ENCODE peak calls at places on chromosomes 1 and 21, in eight cellular contexts. One of them, this sample, is unnamed.

GRCh38 chr1:232146514-232146913 is 483.4 kb downstream of the SIPA1L2 start:
- DNase-seq in uterus: no peak
- DNase-seq in pancreas: no peak
- DNase-seq in activated CD8-positive, alpha-beta memory T cell treated with anti-CD3 and anti-CD28 coated beads, Interleukin-2, amount 50 U/mL, for 48 hours: no peak
- DNase-seq in AG04450: no peak
- DNase-seq in ureter: no peak
- DNase-seq in effector memory CD8-positive, alpha-beta T cell: no peak
- DNase-seq in fibroblast of lung: no peak
- DNase-seq in this sample: no peak

GRCh38 chr1:27689423-27690173 is 17.6 kb upstream of the IFI6 start:
- DNase-seq in effector memory CD8-positive, alpha-beta T cell: no peak
- DNase-seq in pancreas: no peak
- DNase-seq in ureter: no peak
- DNase-seq in AG04450: peak
- DNase-seq in uterus: no peak
- DNase-seq in activated CD8-positive, alpha-beta memory T cell treated with anti-CD3 and anti-CD28 coated beads, Interleukin-2, amount 50 U/mL, for 48 hours: no peak
- DNase-seq in fibroblast of lung: peak
- DNase-seq in this sample: peak

GRCh38 chr1:101438359-101438758 is 201.5 kb downstream of the S1PR1 start:
- DNase-seq in pancreas: no peak
- DNase-seq in fibroblast of lung: no peak
- DNase-seq in AG04450: no peak
- DNase-seq in uterus: no peak
- DNase-seq in effector memory CD8-positive, alpha-beta T cell: no peak
- DNase-seq in activated CD8-positive, alpha-beta memory T cell treated with anti-CD3 and anti-CD28 coated beads, Interleukin-2, amount 50 U/mL, for 48 hours: no peak
- DNase-seq in ureter: no peak
- DNase-seq in this sample: peak

GRCh38 chr1:8165595-8166360 is 139.7 kb upstream of the ERRFI1 start:
- DNase-seq in activated CD8-positive, alpha-beta memory T cell treated with anti-CD3 and anti-CD28 coated beads, Interleukin-2, amount 50 U/mL, for 48 hours: no peak
- DNase-seq in pancreas: no peak
- DNase-seq in effector memory CD8-positive, alpha-beta T cell: no peak
- DNase-seq in AG04450: no peak
- DNase-seq in fibroblast of lung: no peak
- DNase-seq in uterus: no peak
- DNase-seq in ureter: no peak
- DNase-seq in this sample: no peak

GRCh38 chr1:183622884-183623785 is 12.4 kb downstream of the ARPC5 start:
- DNase-seq in fibroblast of lung: peak
- DNase-seq in ureter: no peak
- DNase-seq in uterus: no peak
- DNase-seq in pancreas: no peak
- DNase-seq in AG04450: no peak
- DNase-seq in effector memory CD8-positive, alpha-beta T cell: peak
- DNase-seq in activated CD8-positive, alpha-beta memory T cell treated with anti-CD3 and anti-CD28 coated beads, Interleukin-2, amount 50 U/mL, for 48 hours: no peak
- DNase-seq in this sample: peak

GRCh38 chr1:235533476-235534168 is 29.4 kb upstream of the B3GALNT2 start:
- DNase-seq in uterus: no peak
- DNase-seq in ureter: no peak
- DNase-seq in activated CD8-positive, alpha-beta memory T cell treated with anti-CD3 and anti-CD28 coated beads, Interleukin-2, amount 50 U/mL, for 48 hours: no peak
- DNase-seq in AG04450: no peak
- DNase-seq in fibroblast of lung: peak
- DNase-seq in pancreas: no peak
- DNase-seq in effector memory CD8-positive, alpha-beta T cell: no peak
- DNase-seq in this sample: no peak

GRCh38 chr1:59903136-59903754 is 23.3 kb downstream of the CYP2J2 start:
- DNase-seq in fibroblast of lung: peak
- DNase-seq in activated CD8-positive, alpha-beta memory T cell treated with anti-CD3 and anti-CD28 coated beads, Interleukin-2, amount 50 U/mL, for 48 hours: no peak
- DNase-seq in ureter: no peak
- DNase-seq in effector memory CD8-positive, alpha-beta T cell: no peak
- DNase-seq in pancreas: no peak
- DNase-seq in uterus: no peak
- DNase-seq in AG04450: no peak
- DNase-seq in this sample: peak

GRCh38 chr1:114122891-114123621 is 30.6 kb downstream of the SYT6 start:
- DNase-seq in activated CD8-positive, alpha-beta memory T cell treated with anti-CD3 and anti-CD28 coated beads, Interleukin-2, amount 50 U/mL, for 48 hours: no peak
- DNase-seq in effector memory CD8-positive, alpha-beta T cell: no peak
- DNase-seq in pancreas: no peak
- DNase-seq in AG04450: no peak
- DNase-seq in ureter: no peak
- DNase-seq in fibroblast of lung: no peak
- DNase-seq in uterus: no peak
- DNase-seq in this sample: peak

GRCh38 chr1:175969236-175969635 is 225.8 kb upstream of the TNR start:
- DNase-seq in activated CD8-positive, alpha-beta memory T cell treated with anti-CD3 and anti-CD28 coated beads, Interleukin-2, amount 50 U/mL, for 48 hours: no peak
- DNase-seq in pancreas: no peak
- DNase-seq in uterus: no peak
- DNase-seq in ureter: no peak
- DNase-seq in AG04450: no peak
- DNase-seq in effector memory CD8-positive, alpha-beta T cell: no peak
- DNase-seq in fibroblast of lung: no peak
- DNase-seq in this sample: no peak

GRCh38 chr1:237249120-237249519 is 207.1 kb downstream of the RYR2 start:
- DNase-seq in pancreas: no peak
- DNase-seq in effector memory CD8-positive, alpha-beta T cell: no peak
- DNase-seq in activated CD8-positive, alpha-beta memory T cell treated with anti-CD3 and anti-CD28 coated beads, Interleukin-2, amount 50 U/mL, for 48 hours: no peak
- DNase-seq in ureter: no peak
- DNase-seq in fibroblast of lung: no peak
- DNase-seq in uterus: no peak
- DNase-seq in AG04450: no peak
- DNase-seq in this sample: no peak

GRCh38 chr1:115837762-115838421 is 3.0 kb downstream of the NHLH2 start:
- DNase-seq in pancreas: peak
- DNase-seq in effector memory CD8-positive, alpha-beta T cell: no peak
- DNase-seq in fibroblast of lung: no peak
- DNase-seq in uterus: no peak
- DNase-seq in activated CD8-positive, alpha-beta memory T cell treated with anti-CD3 and anti-CD28 coated beads, Interleukin-2, amount 50 U/mL, for 48 hours: no peak
- DNase-seq in AG04450: no peak
- DNase-seq in ureter: no peak
- DNase-seq in this sample: no peak

GRCh38 chr1:202966006-202966904 is 802 bp downstream of the CYB5R1 start:
- DNase-seq in AG04450: no peak
- DNase-seq in fibroblast of lung: no peak
- DNase-seq in ureter: no peak
- DNase-seq in pancreas: no peak
- DNase-seq in effector memory CD8-positive, alpha-beta T cell: no peak
- DNase-seq in activated CD8-positive, alpha-beta memory T cell treated with anti-CD3 and anti-CD28 coated beads, Interleukin-2, amount 50 U/mL, for 48 hours: no peak
- DNase-seq in uterus: no peak
- DNase-seq in this sample: no peak

GRCh38 chr1:239719642-239720258 is 333.4 kb downstream of the CHRM3 start:
- DNase-seq in uterus: no peak
- DNase-seq in pancreas: no peak
- DNase-seq in ureter: no peak
- DNase-seq in fibroblast of lung: no peak
- DNase-seq in AG04450: no peak
- DNase-seq in effector memory CD8-positive, alpha-beta T cell: peak
- DNase-seq in activated CD8-positive, alpha-beta memory T cell treated with anti-CD3 and anti-CD28 coated beads, Interleukin-2, amount 50 U/mL, for 48 hours: peak
- DNase-seq in this sample: no peak

GRCh38 chr1:107622975-107623374 is 342.0 kb downstream of the VAV3 start:
- DNase-seq in pancreas: no peak
- DNase-seq in AG04450: no peak
- DNase-seq in effector memory CD8-positive, alpha-beta T cell: no peak
- DNase-seq in ureter: no peak
- DNase-seq in fibroblast of lung: peak
- DNase-seq in uterus: no peak
- DNase-seq in activated CD8-positive, alpha-beta memory T cell treated with anti-CD3 and anti-CD28 coated beads, Interleukin-2, amount 50 U/mL, for 48 hours: no peak
- DNase-seq in this sample: peak

GRCh38 chr1:173824315-173825081 is at the start of the genes CENPL and DARS2:
- DNase-seq in activated CD8-positive, alpha-beta memory T cell treated with anti-CD3 and anti-CD28 coated beads, Interleukin-2, amount 50 U/mL, for 48 hours: peak
- DNase-seq in pancreas: peak
- DNase-seq in fibroblast of lung: peak
- DNase-seq in uterus: peak
- DNase-seq in ureter: peak
- DNase-seq in AG04450: peak
- DNase-seq in effector memory CD8-positive, alpha-beta T cell: peak
- DNase-seq in this sample: peak

GRCh38 chr21:44709426-44710293 is 1.7 kb downstream of the TSPEAR start:
- DNase-seq in AG04450: no peak
- DNase-seq in fibroblast of lung: no peak
- DNase-seq in activated CD8-positive, alpha-beta memory T cell treated with anti-CD3 and anti-CD28 coated beads, Interleukin-2, amount 50 U/mL, for 48 hours: peak
- DNase-seq in pancreas: no peak
- DNase-seq in effector memory CD8-positive, alpha-beta T cell: no peak
- DNase-seq in uterus: peak
- DNase-seq in ureter: peak
- DNase-seq in this sample: no peak

GRCh38 chr1:39958801-39959200 is 3.9 kb downstream of the MFSD2A start:
- DNase-seq in fibroblast of lung: no peak
- DNase-seq in pancreas: no peak
- DNase-seq in ureter: no peak
- DNase-seq in uterus: no peak
- DNase-seq in activated CD8-positive, alpha-beta memory T cell treated with anti-CD3 and anti-CD28 coated beads, Interleukin-2, amount 50 U/mL, for 48 hours: no peak
- DNase-seq in AG04450: no peak
- DNase-seq in effector memory CD8-positive, alpha-beta T cell: no peak
- DNase-seq in this sample: no peak

GRCh38 chr1:145719230-145720079 is at the start of gene CD160:
- DNase-seq in fibroblast of lung: no peak
- DNase-seq in uterus: no peak
- DNase-seq in ureter: no peak
- DNase-seq in effector memory CD8-positive, alpha-beta T cell: peak
- DNase-seq in pancreas: no peak
- DNase-seq in AG04450: no peak
- DNase-seq in activated CD8-positive, alpha-beta memory T cell treated with anti-CD3 and anti-CD28 coated beads, Interleukin-2, amount 50 U/mL, for 48 hours: no peak
- DNase-seq in this sample: no peak

GRCh38 chr1:65177457-65177856 is 29.5 kb downstream of the AK4 start:
- DNase-seq in ureter: no peak
- DNase-seq in pancreas: no peak
- DNase-seq in fibroblast of lung: peak
- DNase-seq in activated CD8-positive, alpha-beta memory T cell treated with anti-CD3 and anti-CD28 coated beads, Interleukin-2, amount 50 U/mL, for 48 hours: no peak
- DNase-seq in effector memory CD8-positive, alpha-beta T cell: no peak
- DNase-seq in uterus: no peak
- DNase-seq in AG04450: no peak
- DNase-seq in this sample: peak

GRCh38 chr1:230565141-230565540 is 77.1 kb upstream of the COG2 start:
- DNase-seq in uterus: no peak
- DNase-seq in pancreas: no peak
- DNase-seq in ureter: no peak
- DNase-seq in fibroblast of lung: no peak
- DNase-seq in AG04450: no peak
- DNase-seq in effector memory CD8-positive, alpha-beta T cell: no peak
- DNase-seq in activated CD8-positive, alpha-beta memory T cell treated with anti-CD3 and anti-CD28 coated beads, Interleukin-2, amount 50 U/mL, for 48 hours: no peak
- DNase-seq in this sample: no peak

GRCh38 chr1:16237343-16237830 is 404 bp upstream of the CPLANE2 start:
- DNase-seq in activated CD8-positive, alpha-beta memory T cell treated with anti-CD3 and anti-CD28 coated beads, Interleukin-2, amount 50 U/mL, for 48 hours: no peak
- DNase-seq in ureter: no peak
- DNase-seq in uterus: no peak
- DNase-seq in pancreas: no peak
- DNase-seq in fibroblast of lung: peak
- DNase-seq in effector memory CD8-positive, alpha-beta T cell: no peak
- DNase-seq in AG04450: no peak
- DNase-seq in this sample: peak

GRCh38 chr1:8889925-8890785 is 11.7 kb upstream of the ENO1 start:
- DNase-seq in activated CD8-positive, alpha-beta memory T cell treated with anti-CD3 and anti-CD28 coated beads, Interleukin-2, amount 50 U/mL, for 48 hours: no peak
- DNase-seq in uterus: peak
- DNase-seq in ureter: peak
- DNase-seq in pancreas: no peak
- DNase-seq in AG04450: no peak
- DNase-seq in effector memory CD8-positive, alpha-beta T cell: no peak
- DNase-seq in fibroblast of lung: peak
- DNase-seq in this sample: peak

GRCh38 chr1:236389253-236389652 is 4.8 kb upstream of the EDARADD start:
- DNase-seq in effector memory CD8-positive, alpha-beta T cell: no peak
- DNase-seq in activated CD8-positive, alpha-beta memory T cell treated with anti-CD3 and anti-CD28 coated beads, Interleukin-2, amount 50 U/mL, for 48 hours: no peak
- DNase-seq in uterus: no peak
- DNase-seq in ureter: no peak
- DNase-seq in AG04450: no peak
- DNase-seq in fibroblast of lung: no peak
- DNase-seq in pancreas: no peak
- DNase-seq in this sample: no peak

GRCh38 chr1:245153081-245153644 is 1.6 kb upstream of the KIF26B start:
- DNase-seq in effector memory CD8-positive, alpha-beta T cell: peak
- DNase-seq in ureter: peak
- DNase-seq in AG04450: no peak
- DNase-seq in uterus: peak
- DNase-seq in pancreas: peak
- DNase-seq in fibroblast of lung: peak
- DNase-seq in activated CD8-positive, alpha-beta memory T cell treated with anti-CD3 and anti-CD28 coated beads, Interleukin-2, amount 50 U/mL, for 48 hours: peak
- DNase-seq in this sample: peak

GRCh38 chr1:248094884-248095283 is at the start of gene OR2L13:
- DNase-seq in fibroblast of lung: no peak
- DNase-seq in uterus: no peak
- DNase-seq in AG04450: no peak
- DNase-seq in effector memory CD8-positive, alpha-beta T cell: no peak
- DNase-seq in activated CD8-positive, alpha-beta memory T cell treated with anti-CD3 and anti-CD28 coated beads, Interleukin-2, amount 50 U/mL, for 48 hours: no peak
- DNase-seq in pancreas: no peak
- DNase-seq in ureter: no peak
- DNase-seq in this sample: no peak

GRCh38 chr1:150464422-150464826 is 22.8 kb upstream of the TARS2 start:
- DNase-seq in activated CD8-positive, alpha-beta memory T cell treated with anti-CD3 and anti-CD28 coated beads, Interleukin-2, amount 50 U/mL, for 48 hours: peak
- DNase-seq in effector memory CD8-positive, alpha-beta T cell: peak
- DNase-seq in ureter: peak
- DNase-seq in AG04450: peak
- DNase-seq in fibroblast of lung: peak
- DNase-seq in uterus: peak
- DNase-seq in pancreas: peak
- DNase-seq in this sample: peak

GRCh38 chr1:172742599-172743500 is 83.9 kb downstream of the FASLG start:
- DNase-seq in AG04450: no peak
- DNase-seq in pancreas: no peak
- DNase-seq in activated CD8-positive, alpha-beta memory T cell treated with anti-CD3 and anti-CD28 coated beads, Interleukin-2, amount 50 U/mL, for 48 hours: no peak
- DNase-seq in uterus: no peak
- DNase-seq in effector memory CD8-positive, alpha-beta T cell: peak
- DNase-seq in fibroblast of lung: peak
- DNase-seq in ureter: no peak
- DNase-seq in this sample: peak

GRCh38 chr1:190323530-190323929 is 154.1 kb downstream of the BRINP3 start:
- DNase-seq in fibroblast of lung: no peak
- DNase-seq in pancreas: no peak
- DNase-seq in activated CD8-positive, alpha-beta memory T cell treated with anti-CD3 and anti-CD28 coated beads, Interleukin-2, amount 50 U/mL, for 48 hours: no peak
- DNase-seq in uterus: no peak
- DNase-seq in ureter: no peak
- DNase-seq in effector memory CD8-positive, alpha-beta T cell: no peak
- DNase-seq in AG04450: no peak
- DNase-seq in this sample: no peak

GRCh38 chr1:198681831-198682756 is 43.3 kb downstream of the PTPRC start:
- DNase-seq in effector memory CD8-positive, alpha-beta T cell: peak
- DNase-seq in pancreas: no peak
- DNase-seq in ureter: peak
- DNase-seq in AG04450: peak
- DNase-seq in fibroblast of lung: peak
- DNase-seq in activated CD8-positive, alpha-beta memory T cell treated with anti-CD3 and anti-CD28 coated beads, Interleukin-2, amount 50 U/mL, for 48 hours: peak
- DNase-seq in uterus: no peak
- DNase-seq in this sample: peak

GRCh38 chr1:28646040-28646439 is 2.4 kb upstream of the RNU11 start:
- DNase-seq in AG04450: peak
- DNase-seq in fibroblast of lung: no peak
- DNase-seq in ureter: no peak
- DNase-seq in effector memory CD8-positive, alpha-beta T cell: no peak
- DNase-seq in uterus: no peak
- DNase-seq in activated CD8-positive, alpha-beta memory T cell treated with anti-CD3 and anti-CD28 coated beads, Interleukin-2, amount 50 U/mL, for 48 hours: no peak
- DNase-seq in pancreas: no peak
- DNase-seq in this sample: peak

GRCh38 chr1:177959793-177960515 is 9.9 kb downstream of the SEC16B start:
- DNase-seq in activated CD8-positive, alpha-beta memory T cell treated with anti-CD3 and anti-CD28 coated beads, Interleukin-2, amount 50 U/mL, for 48 hours: no peak
- DNase-seq in AG04450: no peak
- DNase-seq in uterus: no peak
- DNase-seq in fibroblast of lung: peak
- DNase-seq in ureter: no peak
- DNase-seq in effector memory CD8-positive, alpha-beta T cell: no peak
- DNase-seq in pancreas: no peak
- DNase-seq in this sample: peak

GRCh38 chr1:24151175-24151533 is 8.2 kb upstream of the IL22RA1 start:
- DNase-seq in fibroblast of lung: no peak
- DNase-seq in pancreas: no peak
- DNase-seq in ureter: no peak
- DNase-seq in activated CD8-positive, alpha-beta memory T cell treated with anti-CD3 and anti-CD28 coated beads, Interleukin-2, amount 50 U/mL, for 48 hours: peak
- DNase-seq in AG04450: no peak
- DNase-seq in uterus: no peak
- DNase-seq in effector memory CD8-positive, alpha-beta T cell: no peak
- DNase-seq in this sample: no peak

GRCh38 chr1:7899741-7900140 is 40.9 kb downstream of the TNFRSF9 start:
- DNase-seq in effector memory CD8-positive, alpha-beta T cell: no peak
- DNase-seq in activated CD8-positive, alpha-beta memory T cell treated with anti-CD3 and anti-CD28 coated beads, Interleukin-2, amount 50 U/mL, for 48 hours: no peak
- DNase-seq in AG04450: no peak
- DNase-seq in ureter: no peak
- DNase-seq in uterus: no peak
- DNase-seq in fibroblast of lung: no peak
- DNase-seq in pancreas: no peak
- DNase-seq in this sample: peak